ENCODE peak calls at places on chromosomes 7 and 10, in six cellular contexts. D is HFFc6; P is CD4-positive, alpha-beta T cell; S is K562; O is Peyer's patch; J is CD8-positive, alpha-beta T cell. E is an unnamed sample.

GRCh38 chr7:112789453-112789823 is 755 bp downstream of the TMEM168 start:
- DNase-seq in D (no peak), J (no peak), P (no peak), S (no peak), O (no peak), E (no peak)

GRCh38 chr7:128215739-128216138 is 25.3 kb upstream of the LEP start:
- DNase-seq in O (no peak), P (no peak), J (no peak), D (peak), S (no peak), E (no peak)

GRCh38 chr7:124351950-124352349 is 319.1 kb upstream of the TMEM229A start:
- DNase-seq in P (no peak), S (no peak), J (no peak), O (no peak), D (no peak), E (no peak)

GRCh38 chr7:33748793-33749192 is 156.5 kb upstream of the BMPER start:
- DNase-seq in J (no peak), D (no peak), P (no peak), S (no peak), O (no peak), E (no peak)

GRCh38 chr10:110733256-110733952 is 89.3 kb downstream of the RBM20 start:
- DNase-seq in D (no peak), O (no peak), S (no peak), P (no peak), J (no peak), E (no peak)

GRCh38 chr7:141649137-141649864 is 52.7 kb downstream of the DENND11 start:
- DNase-seq in S (no peak), O (no peak), J (no peak), D (no peak), P (no peak), E (no peak)

GRCh38 chr7:155007947-155008346 is 5.0 kb upstream of the PAXIP1 start:
- DNase-seq in P (no peak), D (no peak), O (no peak), S (peak), J (peak), E (no peak)

GRCh38 chr10:35059486-35059885 is 30.7 kb downstream of the CUL2 start:
- DNase-seq in S (no peak), J (no peak), O (no peak), D (no peak), P (no peak), E (no peak)

GRCh38 chr7:41674505-41675023 is 28.3 kb downstream of the INHBA start:
- DNase-seq in J (no peak), D (no peak), O (no peak), S (no peak), P (no peak), E (no peak)

GRCh38 chr7:82699773-82700186 is 256.2 kb upstream of the CACNA2D1 start:
- DNase-seq in D (peak), J (no peak), S (no peak), O (no peak), P (no peak), E (no peak)

GRCh38 chr10:7891634-7892033 is 73.3 kb downstream of the TAF3 start:
- DNase-seq in J (no peak), O (no peak), S (no peak), P (no peak), D (peak), E (no peak)

GRCh38 chr7:21941570-21942224 is 4.0 kb downstream of the CDCA7L start:
- DNase-seq in O (peak), P (no peak), J (no peak), S (no peak), D (peak), E (no peak)

GRCh38 chr10:110845756-110846620 is 25.7 kb upstream of the PDCD4 start:
- DNase-seq in J (peak), D (no peak), S (no peak), O (no peak), P (no peak), E (no peak)

GRCh38 chr7:16529697-16530096 is 3.1 kb downstream of the LRRC72 start:
- DNase-seq in O (no peak), S (no peak), D (no peak), P (no peak), J (no peak), E (no peak)

GRCh38 chr7:141585592-141586510 is 34.6 kb downstream of the AGK start:
- DNase-seq in P (no peak), D (peak), S (no peak), O (no peak), J (no peak), E (no peak)

GRCh38 chr7:18459439-18459838 is 36.1 kb upstream of the HDAC9 start:
- DNase-seq in P (no peak), O (no peak), S (no peak), J (no peak), D (no peak), E (no peak)

GRCh38 chr7:88083883-88084282 is 136.0 kb downstream of the SRI start:
- DNase-seq in O (no peak), P (no peak), D (no peak), J (no peak), S (no peak), E (no peak)

GRCh38 chr10:59373071-59373470 is 10.7 kb upstream of the FAM13C start:
- DNase-seq in D (no peak), O (no peak), J (no peak), S (no peak), P (no peak), E (no peak)

GRCh38 chr7:139631520-139632031 is 108.1 kb downstream of the CLEC2L start:
- DNase-seq in D (no peak), J (no peak), P (no peak), S (peak), O (no peak), E (no peak)

GRCh38 chr10:21995557-21995956 is 8.0 kb downstream of the DNAJC1 start:
- DNase-seq in D (no peak), J (no peak), P (no peak), S (no peak), O (no peak), E (no peak)

GRCh38 chr7:121369462-121369861 is 26.6 kb downstream of the FAM3C start:
- DNase-seq in S (no peak), D (peak), P (no peak), J (no peak), O (no peak), E (no peak)

GRCh38 chr10:127735723-127736221 is 1.2 kb upstream of the FOXI2 start:
- DNase-seq in S (no peak), O (no peak), D (no peak), P (no peak), J (no peak), E (no peak)

GRCh38 chr10:102413806-102414561 is 4.6 kb downstream of the PSD start:
- DNase-seq in O (no peak), D (no peak), S (no peak), J (no peak), P (no peak), E (no peak)

GRCh38 chr10:17238445-17239275 is 10.6 kb downstream of the VIM start:
- DNase-seq in P (peak), D (peak), J (no peak), S (peak), O (no peak), E (no peak)

GRCh38 chr7:5510426-5511045 is 86.9 kb upstream of the TNRC18 start:
- DNase-seq in S (no peak), D (no peak), O (no peak), P (no peak), J (no peak), E (no peak)

GRCh38 chr7:150788474-150789269 is 11.5 kb downstream of the TMEM176B start:
- DNase-seq in D (no peak), S (no peak), P (no peak), O (no peak), J (no peak), E (no peak)

GRCh38 chr7:151990567-151990966 is 34.3 kb downstream of the GALNTL5 start:
- DNase-seq in S (peak), J (no peak), D (peak), P (no peak), O (no peak), E (no peak)

GRCh38 chr7:36287371-36288241 is 102.1 kb upstream of the ANLN start:
- DNase-seq in D (peak), O (peak), S (no peak), P (peak), J (peak), E (no peak)

DNA sequence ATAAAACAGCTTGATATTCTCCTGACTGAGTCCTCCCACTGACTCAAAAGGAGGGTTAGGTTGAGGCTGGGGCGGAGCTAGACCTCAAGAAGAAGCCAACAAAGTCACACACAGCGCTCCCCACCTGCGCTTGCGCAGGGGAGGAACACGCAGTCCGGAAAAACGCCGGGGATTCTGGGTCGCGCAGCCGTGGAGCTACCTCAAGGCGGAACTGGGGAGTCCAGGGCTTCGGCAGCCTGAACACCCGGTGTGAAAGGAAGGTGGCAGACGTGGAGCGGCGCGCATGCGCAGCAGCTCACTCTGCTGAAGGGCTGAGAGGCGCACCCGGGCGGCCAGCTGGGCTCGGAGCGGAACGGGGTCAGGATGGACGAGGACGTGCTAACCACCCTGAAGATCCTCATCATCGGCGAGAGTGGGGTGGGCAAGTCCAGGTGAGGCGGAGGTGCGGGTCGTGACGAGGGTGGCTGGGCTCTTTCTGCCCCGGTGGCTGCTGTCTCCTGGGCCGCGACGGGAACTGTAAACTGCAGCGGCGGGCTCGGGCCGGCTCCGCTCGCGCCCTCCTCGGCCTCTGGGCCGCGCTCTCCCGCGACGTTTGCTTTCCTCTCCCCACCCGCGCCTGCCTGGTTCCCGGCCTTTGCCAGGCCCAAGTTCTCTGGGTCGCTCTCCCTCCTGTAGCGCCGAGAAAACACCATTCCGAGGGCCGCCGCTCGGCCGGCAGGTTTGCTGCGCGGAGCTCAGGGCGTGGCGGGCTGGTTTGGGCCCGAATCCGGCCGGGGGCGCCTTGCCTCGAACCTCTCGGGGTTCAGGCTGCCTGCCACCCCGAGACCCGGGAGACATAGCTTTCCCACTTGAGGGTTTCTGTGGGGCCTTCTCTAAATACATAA is at the start of gene RAB18:
- DNase-seq in D (peak), J (peak), P (peak), O (peak), S (peak), E (peak)
- TF ChIP-seq CTCF in D (peak), J (no peak), P (no peak), O (no peak), S (peak), E (no peak)

DNA sequence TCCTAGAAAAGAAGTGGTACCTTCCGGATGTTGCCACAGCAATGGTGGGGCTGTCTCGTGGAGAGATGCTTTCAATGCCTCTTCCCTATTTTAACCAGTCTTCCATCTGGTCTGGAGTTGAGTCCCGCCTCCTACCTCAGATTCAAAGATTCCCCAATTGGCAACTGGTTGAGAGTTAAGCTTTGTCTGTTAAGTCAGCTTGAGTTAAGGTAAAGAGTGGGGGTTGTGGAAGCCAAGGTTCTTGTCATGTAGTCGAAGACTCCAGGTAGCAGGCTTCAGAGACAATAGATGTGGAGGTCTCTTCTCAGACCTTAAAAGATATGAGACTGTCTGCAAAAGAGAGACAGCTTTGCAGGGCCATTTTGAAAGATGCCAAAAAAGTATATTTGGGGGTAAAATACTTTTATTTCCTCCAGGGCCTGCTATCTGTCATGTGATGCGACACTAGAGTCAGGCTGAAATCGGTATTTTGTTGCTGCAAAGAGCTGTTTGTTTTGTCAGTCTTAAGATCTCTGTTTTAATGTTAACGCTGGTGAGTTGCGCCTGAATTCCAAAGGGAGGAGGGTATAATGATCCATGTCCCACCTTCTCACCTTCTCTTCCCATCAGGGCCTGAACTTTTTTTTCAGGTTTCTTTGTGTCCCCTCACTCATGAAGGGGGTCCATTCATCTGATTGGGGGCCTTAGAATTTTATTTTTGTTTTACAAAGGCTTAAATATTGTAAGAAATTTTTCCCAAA is 40.4 kb upstream of the SCIN start:
- DNase-seq in S (no peak), J (no peak), O (no peak), P (no peak), D (no peak), E (no peak)
- TF ChIP-seq CTCF in S (no peak), J (no peak), O (no peak), P (no peak), D (no peak), E (no peak)

DNA sequence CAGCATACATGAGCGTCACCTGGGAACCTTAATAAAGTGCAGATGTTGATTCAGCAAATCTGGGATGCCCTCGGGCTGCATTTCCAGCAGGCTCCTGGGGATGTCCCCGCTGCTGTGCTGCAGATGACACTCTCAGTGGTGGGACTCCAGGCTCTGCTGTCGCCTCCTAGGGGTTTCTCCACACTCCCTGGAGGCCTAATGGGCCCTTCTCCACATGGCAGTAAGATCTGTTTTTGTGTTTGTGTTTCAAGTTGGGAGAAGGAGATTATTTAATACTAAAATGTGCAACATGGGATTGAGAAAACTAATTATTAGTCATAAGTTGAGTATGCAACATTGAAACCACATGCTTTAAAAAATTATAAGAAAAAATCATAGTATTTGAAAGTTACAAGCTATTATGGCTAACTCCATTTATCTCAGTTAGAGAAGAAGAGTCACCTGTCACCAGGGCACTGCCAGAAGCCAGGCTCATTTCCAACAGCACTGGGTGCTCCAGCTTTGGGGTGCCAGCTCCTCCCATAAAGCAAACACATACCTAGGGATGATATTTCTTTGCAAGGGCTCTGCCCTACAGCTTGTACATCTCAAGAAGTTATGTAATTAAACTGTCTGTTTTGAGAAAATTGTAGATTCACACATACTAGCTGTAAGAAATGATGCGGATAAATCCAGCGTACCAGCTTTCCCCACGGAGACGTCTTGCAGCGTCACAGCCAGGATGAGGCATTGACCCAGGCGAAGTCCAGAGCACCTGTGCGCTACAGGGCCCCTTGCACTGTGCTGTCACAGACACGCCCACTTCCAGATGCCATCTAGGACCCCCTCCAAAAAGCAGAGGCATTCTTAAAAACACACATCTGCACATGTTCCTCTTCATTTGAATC is 106.4 kb downstream of the EGFR start:
- DNase-seq in S (no peak), O (no peak), D (no peak), J (no peak), P (no peak), E (no peak)
- TF ChIP-seq CTCF in S (peak), O (no peak), D (peak), J (no peak), P (no peak), E (no peak)

DNA sequence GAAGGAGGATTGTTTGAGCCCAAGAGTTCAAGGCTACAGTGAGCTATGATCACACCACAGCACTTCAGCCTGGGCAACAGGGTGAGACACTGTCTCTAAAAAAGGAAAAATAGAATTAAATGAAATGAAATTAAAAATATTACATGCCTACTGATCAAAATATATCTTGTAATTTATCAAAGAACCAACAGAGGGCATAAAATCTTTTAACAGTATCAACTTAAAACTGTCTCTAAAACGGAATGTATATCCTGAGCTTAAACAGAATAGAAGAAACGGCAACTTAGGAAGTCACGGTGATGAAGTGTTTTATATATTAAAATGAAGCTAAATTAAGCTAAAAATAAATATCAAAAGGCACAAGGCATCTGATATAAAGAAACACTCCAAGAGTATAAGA is 78.8 kb downstream of the MTPAP start:
- DNase-seq in O (no peak), S (no peak), D (peak), P (no peak), J (no peak), E (no peak)
- TF ChIP-seq CTCF in O (no peak), S (no peak), D (peak), P (no peak), J (peak), E (no peak)

GRCh38 chr7:142745091-142745635 is 4.1 kb upstream of the PRSS1 start:
- DNase-seq in J (no peak), S (peak), O (no peak), P (no peak), D (peak), E (no peak)

GRCh38 chr7:142745783-142746182 is 3.5 kb upstream of the PRSS1 start:
- DNase-seq in S (no peak), P (no peak), O (no peak), D (no peak), J (no peak), E (no peak)

GRCh38 chr7:142739927-142740492 is 9.3 kb upstream of the PRSS1 start:
- DNase-seq in J (no peak), S (peak), D (no peak), P (no peak), O (peak), E (no peak)
- TF ChIP-seq CTCF in J (no peak), S (peak), D (peak), P (no peak), O (peak), E (no peak)

GRCh38 chr10:90589825-90590224 is 268.0 kb downstream of the HTR7 start:
- DNase-seq in D (no peak), P (no peak), J (no peak), O (no peak), S (no peak), E (no peak)

GRCh38 chr10:90591629-90592028 is 266.2 kb downstream of the HTR7 start:
- DNase-seq in P (no peak), O (no peak), S (no peak), J (no peak), D (no peak), E (no peak)

GRCh38 chr10:90588222-90588621 is 269.6 kb downstream of the HTR7 start:
- DNase-seq in P (no peak), S (no peak), D (no peak), J (no peak), O (no peak), E (no peak)

GRCh38 chr10:90587561-90587960 is 270.3 kb downstream of the HTR7 start:
- DNase-seq in O (no peak), S (no peak), J (no peak), P (no peak), D (no peak), E (no peak)

DNA sequence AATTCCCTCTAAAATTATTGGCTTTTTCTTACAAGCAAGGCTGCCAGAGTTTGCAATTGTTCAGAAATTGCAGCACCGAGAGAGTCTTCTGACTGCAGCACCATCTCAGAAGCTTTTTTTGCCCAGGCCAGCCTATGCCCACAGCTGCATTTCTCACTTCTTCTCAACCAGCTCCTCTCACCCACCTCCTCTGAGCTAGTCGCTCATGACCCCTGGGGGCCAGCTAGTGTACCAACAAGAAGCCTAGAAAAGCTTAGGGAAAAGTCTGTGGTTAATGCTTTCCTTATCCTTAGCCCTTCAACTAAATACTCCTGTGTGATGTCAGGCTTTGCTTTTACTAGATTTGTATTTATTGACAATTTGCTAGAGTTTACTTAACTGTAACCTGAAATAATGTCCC is 264.9 kb downstream of the HTR7 start:
- DNase-seq in D (no peak), P (no peak), S (no peak), O (no peak), J (no peak), E (no peak)
- TF ChIP-seq CTCF in D (peak), P (no peak), S (no peak), O (no peak), J (no peak), E (no peak)

E was measured in activated B cell treated with CpG ODN at 0.5 μM for 24 hours.